ENCODE peak calls at places on chromosomes 13 and 19, in five cellular contexts. One of them, this sample, is unnamed.

GRCh38 chr13:49256841-49257240 is 9.1 kb downstream of the CDADC1 start:
- DNase-seq in spleen: no peak
- DNase-seq in cardiac muscle cell: peak; percentile 23
- DNase-seq in kidney: no peak
- DNase-seq in IMR-90: peak; percentile 10
- DNase-seq in this sample: no peak

GRCh38 chr19:42201489-42202289 is 15.8 kb downstream of the DEDD2 start:
- DNase-seq in spleen: peak; percentile 91
- DNase-seq in cardiac muscle cell: no peak
- DNase-seq in kidney: peak; percentile 70
- DNase-seq in IMR-90: no peak
- DNase-seq in this sample: peak; percentile 80

GRCh38 chr19:8331263-8331840 is 10.1 kb downstream of the RPS28 start:
- DNase-seq in spleen: peak; percentile 46
- DNase-seq in cardiac muscle cell: no peak
- DNase-seq in kidney: no peak
- DNase-seq in IMR-90: no peak
- DNase-seq in this sample: no peak

GRCh38 chr19:30682576-30683536 is 310.7 kb downstream of the ZNF536 start:
- DNase-seq in spleen: peak; percentile 82
- DNase-seq in cardiac muscle cell: peak; percentile 81
- DNase-seq in kidney: peak; percentile 89
- DNase-seq in IMR-90: peak; percentile 82
- DNase-seq in this sample: peak; percentile 91

GRCh38 chr13:22189176-22190048 is 518.5 kb downstream of the FGF9 start:
- DNase-seq in spleen: no peak
- DNase-seq in cardiac muscle cell: no peak
- DNase-seq in kidney: no peak
- DNase-seq in IMR-90: no peak
- DNase-seq in this sample: no peak

GRCh38 chr13:95404141-95404882 is 103.1 kb upstream of the ABCC4 start:
- DNase-seq in spleen: peak; percentile 93
- DNase-seq in cardiac muscle cell: peak; percentile 84
- DNase-seq in kidney: peak; percentile 91
- DNase-seq in IMR-90: peak; percentile 73
- DNase-seq in this sample: peak; percentile 92

GRCh38 chr13:112069063-112069726 is 2.2 kb downstream of the SOX1 start:
- DNase-seq in spleen: peak; percentile 47
- DNase-seq in cardiac muscle cell: no peak
- DNase-seq in kidney: no peak
- DNase-seq in IMR-90: no peak
- DNase-seq in this sample: no peak

GRCh38 chr19:41626877-41627276 is at the start of gene CEACAM4:
- DNase-seq in spleen: peak; percentile 91
- DNase-seq in cardiac muscle cell: no peak
- DNase-seq in kidney: no peak
- DNase-seq in IMR-90: no peak
- DNase-seq in this sample: no peak

GRCh38 chr13:20340759-20341161 is 108.6 kb upstream of the GJB6 start:
- DNase-seq in spleen: no peak
- DNase-seq in cardiac muscle cell: peak; percentile 56
- DNase-seq in kidney: no peak
- DNase-seq in IMR-90: no peak
- DNase-seq in this sample: peak; percentile 65

GRCh38 chr13:43265028-43265427 is 241.6 kb downstream of the DNAJC15 start:
- DNase-seq in spleen: no peak
- DNase-seq in cardiac muscle cell: no peak
- DNase-seq in kidney: no peak
- DNase-seq in IMR-90: no peak
- DNase-seq in this sample: no peak

GRCh38 chr13:113761136-113761535 is 2.1 kb downstream of the TMEM255B start:
- DNase-seq in spleen: peak; percentile 64
- DNase-seq in cardiac muscle cell: no peak
- DNase-seq in kidney: no peak
- DNase-seq in IMR-90: no peak
- DNase-seq in this sample: peak; percentile 55

GRCh38 chr13:24050796-24051715 is 109.5 kb upstream of the SPATA13 start:
- DNase-seq in spleen: no peak
- DNase-seq in cardiac muscle cell: no peak
- DNase-seq in kidney: no peak
- DNase-seq in IMR-90: no peak
- DNase-seq in this sample: no peak

GRCh38 chr13:109199280-109199679 is 569.9 kb downstream of the MYO16 start:
- DNase-seq in spleen: no peak
- DNase-seq in cardiac muscle cell: no peak
- DNase-seq in kidney: no peak
- DNase-seq in IMR-90: no peak
- DNase-seq in this sample: no peak

GRCh38 chr19:47414469-47414868 is 4.9 kb downstream of the MEIS3 start:
- DNase-seq in spleen: no peak
- DNase-seq in cardiac muscle cell: no peak
- DNase-seq in kidney: peak; percentile 70
- DNase-seq in IMR-90: no peak
- DNase-seq in this sample: no peak

GRCh38 chr13:70889163-70889562 is 780.9 kb upstream of the KLHL1 start:
- DNase-seq in spleen: no peak
- DNase-seq in cardiac muscle cell: no peak
- DNase-seq in kidney: no peak
- DNase-seq in IMR-90: no peak
- DNase-seq in this sample: no peak

GRCh38 chr19:40691421-40692211 is 1.2 kb upstream of the NUMBL start:
- DNase-seq in spleen: peak; percentile 81
- DNase-seq in cardiac muscle cell: no peak
- DNase-seq in kidney: peak; percentile 82
- DNase-seq in IMR-90: no peak
- DNase-seq in this sample: no peak

GRCh38 chr13:23020246-23020843 is 160.4 kb upstream of the SGCG start:
- DNase-seq in spleen: no peak
- DNase-seq in cardiac muscle cell: peak; percentile 74
- DNase-seq in kidney: no peak
- DNase-seq in IMR-90: peak; percentile 57
- DNase-seq in this sample: no peak

GRCh38 chr13:83414393-83414792 is 467.9 kb downstream of the SLITRK1 start:
- DNase-seq in spleen: no peak
- DNase-seq in cardiac muscle cell: no peak
- DNase-seq in kidney: no peak
- DNase-seq in IMR-90: peak; percentile 65
- DNase-seq in this sample: no peak

GRCh38 chr19:2796659-2797266 is 11.5 kb downstream of the THOP1 start:
- DNase-seq in spleen: no peak
- DNase-seq in cardiac muscle cell: no peak
- DNase-seq in kidney: peak; percentile 69
- DNase-seq in IMR-90: no peak
- DNase-seq in this sample: no peak

GRCh38 chr19:8336072-8336569 is 6.9 kb downstream of the KANK3 start:
- DNase-seq in spleen: peak; percentile 49
- DNase-seq in cardiac muscle cell: no peak
- DNase-seq in kidney: no peak
- DNase-seq in IMR-90: no peak
- DNase-seq in this sample: no peak

GRCh38 chr19:39448271-39448670 is 2.9 kb downstream of the SUPT5H start:
- DNase-seq in spleen: peak; percentile 81
- DNase-seq in cardiac muscle cell: no peak
- DNase-seq in kidney: no peak
- DNase-seq in IMR-90: peak; percentile 51
- DNase-seq in this sample: no peak

GRCh38 chr13:49620170-49620621 is 8.1 kb upstream of the ARL11 start:
- DNase-seq in spleen: peak; percentile 88
- DNase-seq in cardiac muscle cell: no peak
- DNase-seq in kidney: no peak
- DNase-seq in IMR-90: no peak
- DNase-seq in this sample: no peak

GRCh38 chr13:39451860-39452301 is 151.1 kb downstream of the LHFPL6 start:
- DNase-seq in spleen: no peak
- DNase-seq in cardiac muscle cell: peak; percentile 90
- DNase-seq in kidney: no peak
- DNase-seq in IMR-90: peak; percentile 30
- DNase-seq in this sample: no peak

GRCh38 chr13:78137404-78138142 is 218.9 kb upstream of the EDNRB start:
- DNase-seq in spleen: no peak
- DNase-seq in cardiac muscle cell: peak; percentile 74
- DNase-seq in kidney: no peak
- DNase-seq in IMR-90: peak; percentile 72
- DNase-seq in this sample: no peak

GRCh38 chr13:29743229-29743786 is 107.1 kb downstream of the UBL3 start:
- DNase-seq in spleen: no peak
- DNase-seq in cardiac muscle cell: peak; percentile 33
- DNase-seq in kidney: peak; percentile 75
- DNase-seq in IMR-90: peak; percentile 79
- DNase-seq in this sample: peak; percentile 61

DNA sequence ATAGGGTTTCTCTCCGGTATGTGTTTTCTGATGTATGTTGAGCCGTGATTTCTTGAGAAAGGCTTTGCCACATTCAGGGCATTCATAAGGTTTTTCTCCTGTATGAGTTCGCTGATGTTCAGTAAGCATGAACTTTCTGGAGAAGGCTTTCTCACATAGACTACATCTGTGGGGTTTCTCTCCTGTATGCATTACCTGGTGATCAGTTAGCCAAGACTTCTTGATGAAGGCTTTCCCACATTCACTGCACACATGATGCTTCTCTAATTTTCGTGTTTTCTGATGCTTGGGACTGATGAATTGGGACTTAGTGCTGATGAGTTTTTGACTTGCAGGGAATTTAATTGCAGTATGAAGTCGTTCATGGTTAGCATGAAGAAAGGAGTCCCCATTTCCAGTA is 21.1 kb downstream of the ZNF350 start:
- DNase-seq in spleen: no peak
- DNase-seq in cardiac muscle cell: no peak
- DNase-seq in kidney: no peak
- DNase-seq in IMR-90: no peak
- DNase-seq in this sample: no peak
- H3K9me3 ChIP-seq in spleen: peaks cover 100% of the 10 kb centered on the region
- H3K9me3 ChIP-seq in cardiac muscle cell: no peaks in the 10 kb centered on the region
- H3K9me3 ChIP-seq in kidney: peaks cover 34% of the 10 kb centered on the region
- H3K9me3 ChIP-seq in IMR-90: peaks cover 53% of the 10 kb centered on the region
- H3K9me3 ChIP-seq in this sample: peaks cover 38% of the 10 kb centered on the region

GRCh38 chr19:35209646-35210045 is 18.9 kb downstream of the FAM187B start:
- DNase-seq in spleen: no peak
- DNase-seq in cardiac muscle cell: no peak
- DNase-seq in kidney: no peak
- DNase-seq in IMR-90: no peak
- DNase-seq in this sample: no peak
- H3K4me1 ChIP-seq in spleen: peaks cover 87% of the 10 kb centered on the region
- H3K4me1 ChIP-seq in cardiac muscle cell: no peaks in the 10 kb centered on the region
- H3K4me1 ChIP-seq in kidney: no peaks in the 10 kb centered on the region
- H3K4me1 ChIP-seq in IMR-90: no peaks in the 10 kb centered on the region
- H3K4me1 ChIP-seq in this sample: no peaks in the 10 kb centered on the region

DNA sequence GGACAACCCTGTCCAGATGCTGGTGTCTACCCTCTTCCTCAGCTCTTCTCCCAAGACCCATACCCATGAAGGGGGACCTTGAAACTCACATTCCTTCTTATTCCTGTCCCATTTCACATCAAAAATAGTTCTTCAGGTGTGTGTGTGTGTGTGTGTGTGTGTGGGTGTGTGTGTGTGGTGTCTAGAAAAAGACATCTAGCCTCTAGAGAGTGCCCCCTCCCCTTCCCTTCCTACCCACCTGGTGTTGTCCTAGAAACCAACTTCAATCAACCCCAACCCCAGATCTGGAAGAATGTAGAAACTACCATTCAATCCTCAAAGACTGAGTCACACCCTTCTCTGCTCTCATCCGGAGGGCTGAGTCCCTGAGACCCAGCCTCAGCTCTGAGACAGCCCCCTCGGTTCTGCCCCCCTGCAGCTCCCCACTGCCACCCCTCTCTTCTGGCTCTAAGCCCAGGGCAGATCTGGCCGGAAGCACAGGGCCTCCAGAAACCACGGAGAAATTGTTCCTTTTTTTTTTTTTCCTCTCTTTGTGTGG is 3.5 kb downstream of the KCNN4 start:
- DNase-seq in spleen: peak; percentile 84
- DNase-seq in cardiac muscle cell: no peak
- DNase-seq in kidney: no peak
- DNase-seq in IMR-90: peak; percentile 36
- DNase-seq in this sample: peak; percentile 52
- H3K4me3 ChIP-seq in spleen: no peak overlapping the region
- H3K4me3 ChIP-seq in cardiac muscle cell: no peak overlapping the region
- H3K4me3 ChIP-seq in kidney: no peak overlapping the region
- H3K4me3 ChIP-seq in IMR-90: no peak overlapping the region
- H3K4me3 ChIP-seq in this sample: no peak overlapping the region

GRCh38 chr19:11982526-11982925 is 17.7 kb downstream of the ZNF763 start:
- DNase-seq in spleen: no peak
- DNase-seq in cardiac muscle cell: no peak
- DNase-seq in kidney: no peak
- DNase-seq in IMR-90: no peak
- DNase-seq in this sample: no peak

GRCh38 chr19:11978492-11979100 is 13.8 kb downstream of the ZNF763 start:
- DNase-seq in spleen: no peak
- DNase-seq in cardiac muscle cell: no peak
- DNase-seq in kidney: no peak
- DNase-seq in IMR-90: no peak
- DNase-seq in this sample: no peak

GRCh38 chr19:11984986-11985385 is 20.1 kb downstream of the ZNF763 start:
- DNase-seq in spleen: no peak
- DNase-seq in cardiac muscle cell: no peak
- DNase-seq in kidney: no peak
- DNase-seq in IMR-90: no peak
- DNase-seq in this sample: no peak

GRCh38 chr19:11979527-11979926 is 14.7 kb downstream of the ZNF763 start:
- DNase-seq in spleen: no peak
- DNase-seq in cardiac muscle cell: no peak
- DNase-seq in kidney: no peak
- DNase-seq in IMR-90: no peak
- DNase-seq in this sample: no peak
- H3K9me3 ChIP-seq in spleen: peaks cover 83% of the 10 kb centered on the region
- H3K9me3 ChIP-seq in cardiac muscle cell: peaks cover 7% of the 10 kb centered on the region
- H3K9me3 ChIP-seq in kidney: peaks cover 22% of the 10 kb centered on the region
- H3K9me3 ChIP-seq in IMR-90: peaks cover 56% of the 10 kb centered on the region
- H3K9me3 ChIP-seq in this sample: peaks cover 15% of the 10 kb centered on the region

GRCh38 chr13:80035096-80035495 is 305.8 kb downstream of the SPRY2 start:
- DNase-seq in spleen: no peak
- DNase-seq in cardiac muscle cell: no peak
- DNase-seq in kidney: no peak
- DNase-seq in IMR-90: no peak
- DNase-seq in this sample: no peak
- H3K4me1 ChIP-seq in spleen: peaks cover 25% of the 10 kb centered on the region
- H3K4me1 ChIP-seq in cardiac muscle cell: no peaks in the 10 kb centered on the region
- H3K4me1 ChIP-seq in kidney: no peaks in the 10 kb centered on the region
- H3K4me1 ChIP-seq in IMR-90: peaks cover 5% of the 10 kb centered on the region
- H3K4me1 ChIP-seq in this sample: no peaks in the 10 kb centered on the region